ENCODE peak calls at places on chromosomes 16 and 17, in five cellular contexts. S is K562, P is H1, K is GM12878, A is HepG2. J is an unnamed sample.
A peak's percentile ranks its signal among the peaks of the same experiment; 100 is the strongest.

GRCh38 chr17:79388556-79389295 is 222.1 kb downstream of the RBFOX3 start:
- DNase-seq in K (no peak), A (peak; percentile 34), P (peak; percentile 41), S (peak; percentile 54), J (peak; percentile 87)

GRCh38 chr17:19978206-19978802 is 676 bp upstream of the AKAP10 start:
- DNase-seq in S (no peak), A (no peak), K (peak; percentile 13), P (no peak), J (peak; percentile 56)

GRCh38 chr17:39104046-39104445 is 47.4 kb downstream of the PLXDC1 start:
- DNase-seq in K (no peak), P (no peak), A (no peak), S (peak; percentile 44), J (no peak)

GRCh38 chr17:70658840-70659239 is 489.5 kb downstream of the KCNJ2 start:
- DNase-seq in A (no peak), K (no peak), S (no peak), P (no peak), J (no peak)

GRCh38 chr16:80656731-80657150 is 115.9 kb downstream of the DYNLRB2 start:
- DNase-seq in A (no peak), S (no peak), P (no peak), K (peak; percentile 39), J (peak; percentile 11)

GRCh38 chr17:72308744-72309395 is 188.1 kb downstream of the SOX9 start:
- DNase-seq in A (no peak), S (no peak), P (no peak), K (no peak), J (no peak)

GRCh38 chr17:41486809-41487530 is 2.7 kb downstream of the KRT36 start:
- DNase-seq in A (peak; percentile 42), P (peak; percentile 59), S (peak; percentile 81), K (no peak), J (peak; percentile 89)

GRCh38 chr16:49930841-49931240 is 74.9 kb upstream of the ZNF423 start:
- DNase-seq in A (no peak), S (no peak), K (no peak), P (no peak), J (no peak)

GRCh38 chr16:59385953-59386352 is 651.8 kb upstream of the GOT2 start:
- DNase-seq in K (no peak), P (no peak), S (no peak), A (no peak), J (no peak)

GRCh38 chr17:4357671-4358070 is 8.8 kb downstream of the UBE2G1 start:
- DNase-seq in S (no peak), A (no peak), P (no peak), K (no peak), J (no peak)

GRCh38 chr16:23288726-23289512 is 13.2 kb upstream of the SCNN1B start:
- DNase-seq in A (no peak), K (no peak), P (no peak), S (no peak), J (no peak)

DNA sequence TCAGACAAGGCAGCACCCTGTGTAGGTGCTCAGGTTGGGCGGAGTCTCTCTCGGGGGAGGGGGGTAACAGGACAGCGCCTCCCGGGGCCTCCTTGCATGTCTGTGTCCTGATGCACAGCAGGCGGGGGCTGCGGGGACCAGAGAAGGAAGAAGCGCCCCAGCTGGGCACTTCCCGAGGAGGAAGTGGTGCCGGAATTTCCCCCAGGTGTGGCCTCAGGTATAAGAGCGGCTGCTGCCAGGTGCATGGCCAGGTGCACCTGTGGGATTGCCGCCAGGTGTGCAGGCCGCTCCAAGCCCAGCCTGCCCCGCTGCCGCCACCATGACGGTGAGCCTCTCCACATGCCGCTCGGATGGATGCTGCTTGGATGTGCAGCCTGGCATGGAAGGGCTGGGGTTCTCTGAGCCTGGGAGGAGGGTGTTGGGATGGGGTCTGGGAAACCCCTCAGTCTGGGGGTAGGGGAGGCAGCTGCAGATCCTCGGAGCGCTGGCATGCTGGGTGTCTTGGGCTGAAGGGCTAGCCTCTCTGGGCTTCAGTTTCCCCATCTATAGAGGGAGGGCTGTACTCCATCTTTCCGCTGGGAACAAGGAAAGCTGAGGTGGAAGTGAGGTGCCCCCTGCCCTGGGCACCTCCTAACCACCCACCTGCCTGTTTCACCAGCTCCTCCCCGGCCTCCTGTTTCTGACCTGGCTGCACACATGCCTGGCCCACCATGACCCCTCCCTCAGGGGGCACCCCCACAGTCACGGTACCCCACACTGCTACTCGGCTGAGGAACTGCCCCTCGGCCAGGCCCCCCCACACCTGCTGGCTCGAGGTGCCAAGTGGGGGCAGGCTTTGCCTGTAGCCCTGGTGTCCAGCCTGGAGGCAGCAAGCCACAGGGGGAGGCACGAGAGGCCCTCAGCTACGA is at the start of gene IL17C:
- DNase-seq in P (no peak), S (no peak), A (no peak), K (no peak), J (peak; percentile 80)
- TF ChIP-seq EZH2 in P (no peak), S (no peak), A (no peak), K (no peak), J (no peak)

GRCh38 chr16:54632821-54633220 is 297.8 kb upstream of the IRX5 start:
- DNase-seq in S (no peak), P (no peak), K (no peak), A (no peak), J (no peak)

GRCh38 chr16:54632322-54632721 is 298.3 kb upstream of the IRX5 start:
- DNase-seq in A (no peak), P (no peak), K (no peak), S (no peak), J (no peak)

GRCh38 chr16:54633943-54634362 is 296.7 kb upstream of the IRX5 start:
- DNase-seq in A (peak; percentile 14), P (no peak), S (peak; percentile 49), K (no peak), J (peak; percentile 85)

GRCh38 chr16:54630284-54630967 is 300.2 kb upstream of the IRX5 start:
- DNase-seq in K (no peak), A (no peak), S (no peak), P (no peak), J (no peak)

DNA sequence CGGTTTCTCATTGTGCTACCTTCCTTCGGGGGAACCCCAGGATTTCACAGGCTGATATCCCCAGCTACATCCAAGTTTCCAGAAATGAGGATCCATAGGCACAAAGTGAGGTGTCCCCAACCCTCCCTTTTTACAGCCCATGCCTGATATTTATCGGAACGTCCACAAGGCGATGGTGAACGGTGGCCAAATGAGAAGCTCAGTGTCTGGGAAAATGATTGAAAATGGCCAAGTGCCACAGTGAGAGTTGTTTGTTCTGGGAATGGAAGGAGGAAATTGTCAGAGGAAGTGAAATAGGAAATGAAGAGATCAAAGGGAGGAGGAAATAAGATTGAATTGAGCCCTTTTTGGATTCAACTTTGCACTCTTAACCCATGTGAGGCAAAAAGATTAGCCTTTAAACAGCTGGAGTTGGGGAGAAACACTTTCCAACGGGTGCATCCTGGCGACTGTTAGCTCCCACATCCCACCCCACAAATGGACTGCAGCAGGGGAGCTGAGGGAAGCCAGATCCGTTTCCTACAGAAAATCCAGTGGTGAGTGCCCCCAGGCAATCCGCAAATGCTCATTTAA is 294.4 kb upstream of the IRX5 start:
- DNase-seq in K (no peak), S (no peak), A (no peak), P (no peak), J (no peak)
- TF ChIP-seq CREB1 in K (no peak), S (no peak), A (no peak), P (no peak), J (no peak)

DNA sequence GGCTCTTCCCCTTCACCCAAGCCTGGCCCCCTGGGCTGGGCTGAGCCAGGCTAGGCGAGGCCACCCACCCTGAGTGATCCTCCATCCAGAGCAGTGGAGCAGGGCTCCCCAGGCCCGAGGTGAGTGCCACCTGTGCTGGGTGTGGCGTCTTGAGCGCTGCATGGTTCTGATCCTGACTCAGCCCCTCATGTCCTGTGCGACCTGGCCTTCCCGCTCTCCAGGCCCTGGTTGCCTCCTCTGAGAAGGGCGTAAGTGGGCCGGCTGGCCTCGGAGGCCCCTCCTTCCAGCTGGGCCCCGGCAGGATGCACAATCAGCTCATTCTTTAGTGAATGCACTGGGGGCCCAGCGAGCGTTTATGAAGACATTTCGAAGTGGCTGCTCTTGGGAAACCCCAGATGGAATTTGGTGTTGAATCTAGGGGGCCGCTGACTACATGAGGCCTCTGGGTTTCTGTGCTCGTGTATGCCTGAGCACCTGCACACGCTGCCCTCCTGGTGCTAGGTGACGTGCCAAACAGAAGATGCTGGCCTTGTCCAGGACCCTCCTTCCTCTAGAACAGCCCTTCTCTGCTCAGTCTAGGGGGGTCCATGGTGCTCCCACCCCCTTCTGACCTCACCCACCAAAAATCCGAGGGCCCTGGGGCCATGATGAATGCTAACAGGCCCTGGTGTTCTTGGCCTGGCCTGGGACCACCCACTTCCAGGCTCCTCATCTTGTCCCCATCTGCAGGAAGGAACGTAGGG is 3.7 kb upstream of the TMEM92 start:
- DNase-seq in A (no peak), K (no peak), P (no peak), S (no peak), J (peak; percentile 38)
- H2AFZ ChIP-seq in A (no peak overlapping the region), K (no peak overlapping the region), P (no peak overlapping the region), S (no peak overlapping the region), J (peak overlapping the region; percentile 56)

GRCh38 chr16:55059146-55059545 is 128.5 kb downstream of the IRX5 start:
- DNase-seq in A (no peak), K (no peak), S (no peak), P (no peak), J (no peak)

GRCh38 chr16:55058576-55058975 is 127.9 kb downstream of the IRX5 start:
- DNase-seq in S (no peak), P (no peak), A (no peak), K (no peak), J (no peak)

GRCh38 chr16:55062446-55062845 is 131.8 kb downstream of the IRX5 start:
- DNase-seq in S (no peak), A (no peak), K (no peak), P (no peak), J (no peak)

GRCh38 chr16:55057866-55058265 is 127.2 kb downstream of the IRX5 start:
- DNase-seq in S (no peak), P (no peak), A (no peak), K (no peak), J (no peak)

DNA sequence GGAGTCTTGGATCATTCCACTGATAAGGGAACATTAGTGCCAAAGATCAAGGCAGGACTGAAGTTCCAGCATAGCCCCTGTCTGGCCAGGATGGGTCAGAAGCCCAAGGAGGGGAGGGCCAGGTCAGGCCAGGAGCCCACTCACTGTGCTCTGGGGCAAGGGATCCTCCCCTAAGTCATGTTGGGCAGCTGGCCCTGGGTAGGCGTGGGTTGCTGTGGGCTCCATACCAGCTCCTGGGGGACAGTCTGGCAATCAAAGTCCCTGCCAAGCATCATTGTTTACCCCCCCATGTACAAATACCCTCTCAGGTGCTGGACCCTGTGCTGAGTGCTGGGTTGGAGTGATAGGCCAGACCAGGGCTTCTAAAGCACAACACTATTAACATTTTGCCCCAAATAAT is 130.5 kb downstream of the IRX5 start:
- DNase-seq in A (no peak), K (no peak), S (no peak), P (no peak), J (no peak)
- TF ChIP-seq EZH2 in A (no peak), K (no peak), S (no peak), P (no peak), J (no peak)